ENCODE peak calls at places on chromosomes 16 and 17, in five cellular contexts. H is GM12878, T is WTC11, S is K562, Y is HepG2. K is an unnamed sample.

GRCh38 chr17:72614871-72615626 is 477.4 kb downstream of the SLC39A11 start:
- DNase-seq in T (peak), Y (peak), H (no peak), S (no peak), K (peak)

GRCh38 chr16:23967018-23967417 is 131.2 kb downstream of the PRKCB start:
- DNase-seq in H (no peak), T (no peak), S (no peak), Y (no peak), K (no peak)

GRCh38 chr17:9290226-9290613 is 268.9 kb downstream of the NTN1 start:
- DNase-seq in H (no peak), S (no peak), T (no peak), Y (no peak), K (no peak)

GRCh38 chr16:87877942-87878507 is 8.7 kb upstream of the SLC7A5 start:
- DNase-seq in Y (no peak), S (no peak), H (no peak), T (no peak), K (no peak)

GRCh38 chr16:87895641-87896141 is 26.4 kb upstream of the SLC7A5 start:
- DNase-seq in Y (no peak), T (no peak), S (no peak), H (peak), K (no peak)

GRCh38 chr17:67272312-67273050 is 27.5 kb upstream of the HELZ start:
- DNase-seq in H (no peak), T (peak), Y (peak), S (peak), K (peak)

GRCh38 chr17:82458885-82459424 is 414 bp downstream of the NARF start:
- DNase-seq in S (no peak), Y (no peak), H (no peak), T (peak), K (no peak)

GRCh38 chr17:74852237-74853047 is 7.2 kb downstream of the GRIN2C start:
- DNase-seq in Y (peak), S (peak), H (no peak), T (peak), K (no peak)

GRCh38 chr16:85350973-85351372 is 238.7 kb upstream of the CIBAR2 start:
- DNase-seq in H (no peak), S (no peak), T (no peak), Y (no peak), K (peak)

GRCh38 chr17:37790153-37790552 is 45.3 kb upstream of the HNF1B start:
- DNase-seq in Y (no peak), T (no peak), S (no peak), H (no peak), K (no peak)

GRCh38 chr17:8436169-8436932 is 667 bp downstream of the NDEL1 start:
- DNase-seq in Y (peak), S (peak), T (peak), H (no peak), K (peak)

GRCh38 chr16:55664786-55665407 is 9.1 kb downstream of the SLC6A2 start:
- DNase-seq in H (no peak), T (no peak), Y (peak), S (no peak), K (no peak)

GRCh38 chr16:6684076-6684673 is 648.5 kb upstream of the RBFOX1 start:
- DNase-seq in T (no peak), H (no peak), S (peak), Y (peak), K (peak)

GRCh38 chr17:8964801-8965393 is 610 bp downstream of the PIK3R5 start:
- DNase-seq in Y (no peak), H (no peak), T (no peak), S (no peak), K (no peak)

GRCh38 chr16:11535494-11535893 is 51.2 kb downstream of the LITAF start:
- DNase-seq in H (no peak), Y (peak), S (no peak), T (no peak), K (peak)

GRCh38 chr16:87380403-87380802 is 3.2 kb downstream of the FBXO31 start:
- DNase-seq in T (no peak), H (peak), Y (no peak), S (no peak), K (no peak)

GRCh38 chr16:86566601-86566965 is at the start of gene FOXC2:
- DNase-seq in H (no peak), T (peak), S (peak), Y (no peak), K (peak)

GRCh38 chr17:4199818-4200402 is 56.9 kb downstream of the CYB5D2 start:
- DNase-seq in T (peak), S (peak), H (no peak), Y (peak), K (peak)

GRCh38 chr17:66171692-66172091 is 20.2 kb downstream of the CEP112 start:
- DNase-seq in T (no peak), S (no peak), H (no peak), Y (no peak), K (no peak)

GRCh38 chr17:65930140-65930715 is 261.7 kb downstream of the CEP112 start:
- DNase-seq in Y (no peak), H (no peak), T (no peak), S (no peak), K (no peak)

GRCh38 chr17:65104541-65104940 is 32.6 kb upstream of the RGS9 start:
- DNase-seq in S (no peak), Y (no peak), H (no peak), T (no peak), K (no peak)

GRCh38 chr17:14298221-14298994 is 2.5 kb upstream of the HS3ST3B1 start:
- DNase-seq in Y (no peak), H (no peak), T (no peak), S (no peak), K (no peak)

GRCh38 chr17:29126268-29126923 is 53.8 kb downstream of the MYO18A start:
- DNase-seq in Y (no peak), T (no peak), S (no peak), H (no peak), K (no peak)

GRCh38 chr17:29123111-29123510 is 57.1 kb downstream of the MYO18A start:
- DNase-seq in S (no peak), Y (no peak), T (no peak), H (no peak), K (no peak)

GRCh38 chr17:29124931-29125270 is 55.3 kb downstream of the MYO18A start:
- DNase-seq in H (no peak), S (peak), Y (no peak), T (no peak), K (no peak)

GRCh38 chr17:29125651-29126050 is 54.5 kb downstream of the MYO18A start:
- DNase-seq in S (no peak), T (no peak), H (no peak), Y (no peak), K (no peak)

DNA sequence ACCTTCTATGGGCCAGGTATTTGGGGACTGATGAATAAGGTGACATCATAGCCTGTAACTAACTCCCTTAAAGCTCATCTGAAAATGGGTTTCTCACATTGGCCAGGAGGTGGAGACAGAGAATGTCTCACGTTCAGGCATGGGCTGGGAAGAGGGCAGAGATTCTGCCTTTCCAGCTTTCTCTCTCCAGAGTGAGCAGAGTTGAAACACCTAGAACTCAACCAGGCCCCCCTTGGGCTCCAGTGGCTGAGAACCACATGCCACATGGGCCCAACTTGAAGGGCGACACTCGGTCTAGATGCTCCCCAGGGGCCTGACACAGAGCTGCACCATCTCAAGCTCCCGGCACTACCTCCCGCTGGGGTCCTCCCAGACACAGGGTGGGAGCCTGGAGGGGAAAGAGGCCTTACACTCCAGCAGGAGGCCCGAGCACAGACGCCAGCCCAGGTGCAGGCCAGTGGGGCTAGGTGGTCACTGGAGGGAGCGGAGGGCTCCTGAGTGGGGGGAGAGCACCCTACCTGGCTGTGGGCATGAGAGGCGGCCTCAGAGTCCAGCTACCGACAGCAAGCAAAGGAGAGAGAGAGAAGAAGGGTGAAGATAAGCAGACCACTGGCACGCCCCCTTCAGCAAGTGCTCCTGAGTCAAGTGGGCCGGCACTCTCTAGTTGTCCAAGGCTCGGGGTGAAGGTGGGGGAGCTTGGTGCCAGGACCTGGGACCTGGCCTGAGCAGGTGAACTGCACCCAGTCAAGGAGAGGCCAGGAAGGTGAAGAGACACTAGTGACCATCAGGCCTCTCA is 55.9 kb downstream of the MYO18A start:
- DNase-seq in S (peak), Y (peak), H (no peak), T (peak), K (peak)
- TF ChIP-seq ESRRA in S (no peak), Y (no peak), H (no peak), T (no peak), K (no peak)

GRCh38 chr17:76867578-76868175 is 527 bp upstream of the MGAT5B start:
- DNase-seq in H (no peak), Y (no peak), S (no peak), T (peak), K (no peak)
- TF ChIP-seq ESRRA in H (no peak), Y (no peak), S (no peak), T (no peak), K (no peak)

DNA sequence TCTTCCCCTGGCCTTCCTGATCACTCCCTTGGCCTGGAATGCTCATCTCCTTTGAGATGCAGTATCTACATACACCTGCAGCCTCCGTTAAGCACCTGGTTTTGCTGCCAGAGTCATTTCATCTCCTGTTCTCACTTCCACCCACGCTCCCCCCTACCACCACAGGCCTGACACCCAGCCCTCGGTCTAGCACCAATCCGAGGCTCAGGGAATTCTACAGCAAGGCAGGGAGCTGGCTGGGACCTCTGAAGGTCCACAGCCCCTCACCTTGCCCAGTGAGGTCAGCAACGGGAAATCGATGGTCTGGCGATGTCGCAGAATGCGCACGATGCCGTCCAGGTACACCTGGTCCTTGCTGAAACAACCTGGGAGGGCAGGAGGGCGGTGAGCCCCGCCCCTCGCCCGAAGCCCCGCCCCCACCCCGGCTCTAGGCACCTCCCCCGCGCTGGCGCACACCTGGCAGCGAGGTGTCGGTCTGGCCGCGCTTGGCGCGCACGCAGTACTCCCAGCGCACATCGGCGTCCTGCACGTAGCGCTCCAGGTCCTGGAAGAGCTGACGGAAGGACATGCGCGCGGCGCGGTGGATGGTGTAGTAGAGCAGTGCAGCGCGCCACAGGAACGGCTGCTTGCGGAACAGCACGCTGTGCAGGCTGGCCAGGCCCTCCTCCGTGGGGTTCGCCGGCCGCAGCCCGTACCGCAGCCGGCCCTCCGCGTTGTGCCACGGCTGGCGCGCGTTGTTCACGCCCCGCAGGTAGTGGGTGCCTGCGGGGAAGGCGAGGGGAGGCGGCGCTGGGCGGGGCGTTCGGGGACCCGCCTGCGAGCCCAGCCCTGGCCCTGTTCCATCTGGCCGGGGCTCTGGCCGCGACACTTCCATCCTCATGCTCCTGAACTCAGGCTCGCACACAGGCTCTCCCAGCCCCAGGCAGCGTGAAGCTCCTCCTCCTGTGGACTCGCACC is 5.7 kb downstream of the MATCAP1 start:
- DNase-seq in S (peak), T (peak), Y (peak), H (no peak), K (peak)
- TF ChIP-seq ESRRA in S (no peak), T (no peak), Y (no peak), H (no peak), K (no peak)

GRCh38 chr17:57468932-57469775 is 212.8 kb downstream of the MSI2 start:
- DNase-seq in T (no peak), S (no peak), Y (peak), H (peak), K (no peak)
- TF ChIP-seq ESRRA in T (no peak), S (no peak), Y (no peak), H (no peak), K (no peak)

DNA sequence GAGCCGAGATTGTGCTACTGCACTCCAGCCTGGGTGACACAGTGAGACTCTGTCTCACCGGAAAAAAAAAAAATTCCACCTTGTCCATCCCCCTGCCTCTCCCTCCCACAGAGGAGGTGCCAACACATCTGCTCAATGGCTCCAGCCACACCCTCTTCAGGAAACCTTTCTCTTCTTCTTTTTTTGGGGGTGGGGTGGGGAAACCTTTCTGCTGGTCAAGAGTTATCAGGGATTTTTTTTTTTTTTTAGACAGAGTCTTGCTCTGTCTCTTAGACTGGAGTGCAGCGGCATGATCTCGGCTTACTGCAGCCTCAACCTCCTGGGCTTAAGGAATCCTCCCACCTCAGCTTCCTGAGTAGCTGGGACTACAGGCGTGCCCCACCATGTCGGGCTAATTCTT is 18.7 kb downstream of the TNS4 start:
- DNase-seq in S (no peak), Y (no peak), T (no peak), H (no peak), K (peak)
- TF ChIP-seq ESRRA in S (no peak), Y (no peak), T (no peak), H (no peak), K (no peak)

GRCh38 chr16:4613636-4614570 is 785 bp downstream of the UBALD1 start:
- DNase-seq in Y (peak), T (peak), S (peak), H (no peak), K (no peak)
- TF ChIP-seq ESRRA in Y (no peak), T (no peak), S (no peak), H (no peak), K (no peak)

DNA sequence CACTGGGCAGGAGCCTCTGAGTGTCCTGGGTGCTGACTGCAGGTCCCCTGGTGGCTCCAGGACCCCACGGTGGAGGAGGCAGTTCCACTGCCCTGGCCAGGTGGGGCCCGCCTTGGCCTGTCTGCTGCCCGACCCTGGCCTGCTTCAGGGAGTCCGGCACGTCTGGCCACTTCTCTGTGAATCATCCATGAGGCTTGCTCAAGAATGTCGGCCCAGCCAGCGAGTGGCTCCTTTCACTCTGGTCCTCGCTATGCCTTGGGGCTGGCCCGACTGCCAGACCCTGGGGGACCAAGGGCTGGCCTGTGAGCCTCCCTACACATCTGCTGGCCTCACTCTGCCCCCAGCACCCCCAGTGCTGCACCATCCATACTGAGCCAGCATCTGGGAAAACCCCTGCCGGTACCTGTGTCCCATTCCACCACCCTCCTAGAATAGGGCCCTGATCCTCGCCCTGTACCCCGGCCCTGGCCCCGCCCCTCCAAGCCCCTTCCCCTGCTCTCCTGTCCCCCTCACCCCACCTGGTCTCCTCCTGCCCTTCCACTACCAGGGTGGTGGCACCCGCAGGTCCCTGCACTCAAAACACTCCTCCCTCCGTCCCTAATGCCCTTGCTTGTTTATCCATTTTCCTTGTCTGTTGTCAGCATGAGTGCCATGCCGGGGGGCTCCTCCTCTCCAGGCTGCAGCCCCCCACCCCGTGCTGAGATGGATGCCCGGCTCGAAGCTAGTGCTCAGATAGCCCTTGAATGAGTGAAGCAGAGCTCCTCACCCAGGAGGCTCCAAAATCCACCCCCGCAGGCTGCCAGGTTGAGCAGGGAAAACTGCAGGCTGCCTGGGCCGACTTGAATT is 35.5 kb downstream of the ADCY7 start:
- DNase-seq in T (no peak), S (no peak), Y (no peak), H (no peak), K (peak)
- TF ChIP-seq ESRRA in T (no peak), S (no peak), Y (no peak), H (no peak), K (no peak)

GRCh38 chr16:49000594-49000993 is 281.0 kb downstream of the CBLN1 start:
- DNase-seq in H (no peak), Y (no peak), S (peak), T (peak), K (no peak)
- TF ChIP-seq ESRRA in H (no peak), Y (no peak), S (no peak), T (no peak), K (no peak)

GRCh38 chr16:58195771-58196170 is 2.1 kb downstream of the CSNK2A2 start:
- DNase-seq in S (no peak), H (no peak), T (no peak), Y (no peak), K (no peak)

GRCh38 chr16:58198022-58198683 is at the start of gene CSNK2A2:
- DNase-seq in H (no peak), T (peak), Y (peak), S (peak), K (peak)

GRCh38 chr16:58197314-58198012 is 443 bp downstream of the CSNK2A2 start:
- DNase-seq in H (no peak), T (peak), S (peak), Y (no peak), K (no peak)

GRCh38 chr16:58195344-58195743 is 2.6 kb downstream of the CSNK2A2 start:
- DNase-seq in H (no peak), S (no peak), T (no peak), Y (no peak), K (no peak)

DNA sequence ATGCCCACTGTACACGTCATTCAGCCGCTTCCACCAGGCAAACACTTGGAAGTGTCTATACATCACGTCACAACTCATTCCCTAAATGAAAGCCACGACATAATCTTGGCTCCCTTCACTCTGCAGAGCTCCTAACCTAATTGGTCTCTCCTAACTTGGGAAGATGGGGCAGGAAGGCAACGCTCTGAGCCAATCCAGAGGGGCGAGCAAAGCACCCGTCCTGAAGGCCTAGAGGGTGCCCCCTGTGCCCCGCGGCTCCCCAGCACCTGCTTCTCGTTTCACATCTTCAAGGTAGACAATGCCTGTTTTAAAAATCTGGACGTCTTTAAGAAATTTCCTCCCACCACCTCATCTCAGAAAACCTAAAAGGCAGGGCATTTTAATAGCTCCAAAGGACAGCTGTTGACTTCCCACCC is 1.0 kb downstream of the CSNK2A2 start:
- DNase-seq in H (no peak), T (no peak), Y (no peak), S (no peak), K (no peak)
- TF ChIP-seq ESRRA in H (no peak), T (no peak), Y (no peak), S (no peak), K (no peak)

GRCh38 chr16:57092786-57093301 is 461 bp downstream of the CPNE2 start:
- DNase-seq in T (peak), Y (no peak), H (no peak), S (peak), K (peak)
- TF ChIP-seq ESRRA in T (no peak), Y (no peak), H (no peak), S (no peak), K (no peak)

K was measured in A549.